ENCODE peak calls at places on chromosomes 5 and 9, in eight cellular contexts. One of them, this sample, is unnamed.

GRCh38 chr9:36997414-36997813 is 36.7 kb downstream of the PAX5 start:
- DNase-seq in H54: no peak
- DNase-seq in NCI-H510A treated with DMSO at 0.1 percent for 48 hours: no peak
- DNase-seq in foreskin fibroblast: no peak
- DNase-seq in dorsolateral prefrontal cortex: no peak
- DNase-seq in NB4: no peak
- DNase-seq in KG1: no peak
- DNase-seq in Kasumi-1: no peak
- DNase-seq in this sample: no peak

GRCh38 chr9:136404801-136405136 is 4.8 kb upstream of the SNAPC4 start:
- DNase-seq in KG1: no peak
- DNase-seq in Kasumi-1: no peak
- DNase-seq in H54: no peak
- DNase-seq in dorsolateral prefrontal cortex: no peak
- DNase-seq in NCI-H510A treated with DMSO at 0.1 percent for 48 hours: no peak
- DNase-seq in foreskin fibroblast: no peak
- DNase-seq in NB4: no peak
- DNase-seq in this sample: peak

GRCh38 chr9:114696814-114697544 is 15.0 kb upstream of the TEX48 start:
- DNase-seq in dorsolateral prefrontal cortex: no peak
- DNase-seq in NCI-H510A treated with DMSO at 0.1 percent for 48 hours: no peak
- DNase-seq in Kasumi-1: no peak
- DNase-seq in NB4: no peak
- DNase-seq in H54: no peak
- DNase-seq in KG1: no peak
- DNase-seq in foreskin fibroblast: peak
- DNase-seq in this sample: peak

GRCh38 chr9:12416736-12417135 is 276.4 kb upstream of the TYRP1 start:
- DNase-seq in Kasumi-1: no peak
- DNase-seq in dorsolateral prefrontal cortex: no peak
- DNase-seq in foreskin fibroblast: no peak
- DNase-seq in KG1: no peak
- DNase-seq in NCI-H510A treated with DMSO at 0.1 percent for 48 hours: no peak
- DNase-seq in H54: no peak
- DNase-seq in NB4: no peak
- DNase-seq in this sample: no peak

GRCh38 chr9:27356446-27356845 is 59.5 kb upstream of the EQTN start:
- DNase-seq in H54: no peak
- DNase-seq in dorsolateral prefrontal cortex: no peak
- DNase-seq in NCI-H510A treated with DMSO at 0.1 percent for 48 hours: no peak
- DNase-seq in foreskin fibroblast: no peak
- DNase-seq in Kasumi-1: no peak
- DNase-seq in NB4: no peak
- DNase-seq in KG1: no peak
- DNase-seq in this sample: no peak

GRCh38 chr9:107768224-107768623 is 278.7 kb upstream of the KLF4 start:
- DNase-seq in dorsolateral prefrontal cortex: no peak
- DNase-seq in H54: no peak
- DNase-seq in NB4: no peak
- DNase-seq in NCI-H510A treated with DMSO at 0.1 percent for 48 hours: no peak
- DNase-seq in KG1: no peak
- DNase-seq in Kasumi-1: no peak
- DNase-seq in foreskin fibroblast: no peak
- DNase-seq in this sample: no peak

GRCh38 chr9:114805670-114806551 is at the start of gene TNFSF15:
- DNase-seq in KG1: no peak
- DNase-seq in NCI-H510A treated with DMSO at 0.1 percent for 48 hours: peak
- DNase-seq in dorsolateral prefrontal cortex: no peak
- DNase-seq in Kasumi-1: peak
- DNase-seq in H54: no peak
- DNase-seq in foreskin fibroblast: no peak
- DNase-seq in NB4: peak
- DNase-seq in this sample: peak

GRCh38 chr5:17365756-17366155 is 132.3 kb upstream of the TAF11L2 start:
- DNase-seq in KG1: no peak
- DNase-seq in H54: no peak
- DNase-seq in foreskin fibroblast: peak
- DNase-seq in dorsolateral prefrontal cortex: peak
- DNase-seq in Kasumi-1: no peak
- DNase-seq in NB4: no peak
- DNase-seq in NCI-H510A treated with DMSO at 0.1 percent for 48 hours: no peak
- DNase-seq in this sample: no peak

GRCh38 chr5:125044491-125045282 is 298.2 kb upstream of the ZNF608 start:
- DNase-seq in Kasumi-1: no peak
- DNase-seq in NCI-H510A treated with DMSO at 0.1 percent for 48 hours: no peak
- DNase-seq in H54: no peak
- DNase-seq in NB4: no peak
- DNase-seq in dorsolateral prefrontal cortex: no peak
- DNase-seq in foreskin fibroblast: no peak
- DNase-seq in KG1: no peak
- DNase-seq in this sample: no peak

GRCh38 chr5:59351076-59351794 is 542.3 kb downstream of the PDE4D start:
- DNase-seq in NB4: no peak
- DNase-seq in KG1: no peak
- DNase-seq in Kasumi-1: no peak
- DNase-seq in foreskin fibroblast: peak
- DNase-seq in dorsolateral prefrontal cortex: peak
- DNase-seq in H54: no peak
- DNase-seq in NCI-H510A treated with DMSO at 0.1 percent for 48 hours: no peak
- DNase-seq in this sample: no peak

GRCh38 chr9:126607731-126608130 is 6.0 kb upstream of the LMX1B start:
- DNase-seq in dorsolateral prefrontal cortex: no peak
- DNase-seq in NB4: no peak
- DNase-seq in NCI-H510A treated with DMSO at 0.1 percent for 48 hours: no peak
- DNase-seq in foreskin fibroblast: no peak
- DNase-seq in H54: no peak
- DNase-seq in Kasumi-1: no peak
- DNase-seq in KG1: no peak
- DNase-seq in this sample: no peak

GRCh38 chr5:56677693-56678092 is 137.7 kb upstream of the MAP3K1 start:
- DNase-seq in NCI-H510A treated with DMSO at 0.1 percent for 48 hours: no peak
- DNase-seq in foreskin fibroblast: peak
- DNase-seq in NB4: peak
- DNase-seq in H54: no peak
- DNase-seq in KG1: no peak
- DNase-seq in dorsolateral prefrontal cortex: no peak
- DNase-seq in Kasumi-1: no peak
- DNase-seq in this sample: no peak

GRCh38 chr9:93536874-93537273 is 39.5 kb upstream of the PHF2 start:
- DNase-seq in Kasumi-1: no peak
- DNase-seq in NB4: no peak
- DNase-seq in foreskin fibroblast: no peak
- DNase-seq in H54: no peak
- DNase-seq in NCI-H510A treated with DMSO at 0.1 percent for 48 hours: no peak
- DNase-seq in KG1: no peak
- DNase-seq in dorsolateral prefrontal cortex: no peak
- DNase-seq in this sample: no peak

GRCh38 chr5:154740483-154740882 is 14.7 kb upstream of the LARP1 start:
- DNase-seq in Kasumi-1: no peak
- DNase-seq in KG1: no peak
- DNase-seq in dorsolateral prefrontal cortex: no peak
- DNase-seq in foreskin fibroblast: peak
- DNase-seq in NCI-H510A treated with DMSO at 0.1 percent for 48 hours: no peak
- DNase-seq in H54: no peak
- DNase-seq in NB4: no peak
- DNase-seq in this sample: no peak

GRCh38 chr5:181203093-181203711 is 1.8 kb downstream of the TRIM7 start:
- DNase-seq in Kasumi-1: no peak
- DNase-seq in dorsolateral prefrontal cortex: no peak
- DNase-seq in H54: no peak
- DNase-seq in NCI-H510A treated with DMSO at 0.1 percent for 48 hours: no peak
- DNase-seq in KG1: no peak
- DNase-seq in foreskin fibroblast: peak
- DNase-seq in NB4: peak
- DNase-seq in this sample: no peak

GRCh38 chr5:92504346-92504745 is 1076.7 kb downstream of the NR2F1-AS1 start:
- DNase-seq in NB4: no peak
- DNase-seq in NCI-H510A treated with DMSO at 0.1 percent for 48 hours: no peak
- DNase-seq in H54: no peak
- DNase-seq in Kasumi-1: no peak
- DNase-seq in KG1: no peak
- DNase-seq in foreskin fibroblast: no peak
- DNase-seq in dorsolateral prefrontal cortex: no peak
- DNase-seq in this sample: peak

GRCh38 chr9:128687453-128687852 is 1.6 kb upstream of the SET start:
- DNase-seq in Kasumi-1: no peak
- DNase-seq in NB4: no peak
- DNase-seq in H54: no peak
- DNase-seq in foreskin fibroblast: no peak
- DNase-seq in dorsolateral prefrontal cortex: no peak
- DNase-seq in KG1: no peak
- DNase-seq in NCI-H510A treated with DMSO at 0.1 percent for 48 hours: no peak
- DNase-seq in this sample: no peak

GRCh38 chr9:78132688-78133033 is 101.0 kb upstream of the GNAQ start:
- DNase-seq in KG1: peak
- DNase-seq in NCI-H510A treated with DMSO at 0.1 percent for 48 hours: no peak
- DNase-seq in NB4: peak
- DNase-seq in dorsolateral prefrontal cortex: no peak
- DNase-seq in foreskin fibroblast: no peak
- DNase-seq in H54: no peak
- DNase-seq in Kasumi-1: peak
- DNase-seq in this sample: no peak

GRCh38 chr9:130290353-130291181 is 25.0 kb downstream of the HMCN2 start:
- DNase-seq in NCI-H510A treated with DMSO at 0.1 percent for 48 hours: no peak
- DNase-seq in dorsolateral prefrontal cortex: no peak
- DNase-seq in KG1: no peak
- DNase-seq in Kasumi-1: no peak
- DNase-seq in foreskin fibroblast: no peak
- DNase-seq in NB4: no peak
- DNase-seq in H54: no peak
- DNase-seq in this sample: no peak

GRCh38 chr5:35926389-35927051 is 11.9 kb downstream of the CAPSL start:
- DNase-seq in dorsolateral prefrontal cortex: peak
- DNase-seq in Kasumi-1: peak
- DNase-seq in foreskin fibroblast: peak
- DNase-seq in H54: peak
- DNase-seq in KG1: peak
- DNase-seq in NCI-H510A treated with DMSO at 0.1 percent for 48 hours: peak
- DNase-seq in NB4: peak
- DNase-seq in this sample: peak

GRCh38 chr9:18023332-18023731 is 444.5 kb downstream of the SH3GL2 start:
- DNase-seq in Kasumi-1: no peak
- DNase-seq in H54: no peak
- DNase-seq in NB4: no peak
- DNase-seq in dorsolateral prefrontal cortex: no peak
- DNase-seq in foreskin fibroblast: no peak
- DNase-seq in KG1: no peak
- DNase-seq in NCI-H510A treated with DMSO at 0.1 percent for 48 hours: no peak
- DNase-seq in this sample: no peak

This sample was measured in GM12865.